ENCODE peak calls at places on chromosome 2, in nine cellular contexts. N, D, X, S, Y, W, E, R and A are unnamed samples.

GRCh38 chr2:18137096-18137495 is 258.6 kb downstream of the KCNS3 start:
- DNase-seq in D (no peak), X (no peak), N (no peak), S (no peak), R (no peak), W (no peak), E (no peak), Y (no peak), A (no peak)

GRCh38 chr2:98263362-98263761 is 82.9 kb upstream of the CNGA3 start:
- DNase-seq in R (no peak), N (no peak), S (no peak), W (no peak), D (no peak), Y (no peak), X (no peak), E (no peak), A (no peak)

GRCh38 chr2:61658841-61659780 is 121.0 kb upstream of the XPO1 start:
- DNase-seq in Y (peak; percentile 81), D (no peak), N (peak; percentile 47), S (peak; percentile 31), X (no peak), R (no peak), W (no peak), E (peak; percentile 58), A (no peak)

GRCh38 chr2:227661019-227661726 is 5.4 kb upstream of the SCYGR5 start:
- DNase-seq in W (no peak), N (no peak), X (no peak), E (no peak), S (no peak), D (no peak), Y (no peak), R (no peak), A (no peak)

GRCh38 chr2:240935101-240935876 is 29.2 kb downstream of the CROCC2 start:
- DNase-seq in E (no peak), R (peak; percentile 6), D (no peak), N (peak; percentile 32), Y (no peak), S (peak; percentile 19), W (peak; percentile 4), X (peak; percentile 45), A (no peak)

GRCh38 chr2:62196278-62196901 is 475 bp downstream of the B3GNT2 start:
- DNase-seq in Y (peak; percentile 65), N (peak; percentile 85), R (peak; percentile 24), W (peak; percentile 67), E (peak; percentile 71), S (peak; percentile 45), X (peak; percentile 76), D (peak; percentile 62), A (no peak)

GRCh38 chr2:113679457-113679856 is 52.4 kb downstream of the RABL2A start:
- DNase-seq in W (no peak), N (no peak), X (no peak), R (no peak), Y (no peak), S (no peak), E (peak; percentile 21), D (no peak), A (peak; percentile 78)

GRCh38 chr2:317501-318424 is 29.9 kb upstream of the ALKAL2 start:
- DNase-seq in W (no peak), Y (no peak), N (no peak), E (no peak), S (no peak), R (no peak), X (no peak), D (no peak), A (peak; percentile 88)

GRCh38 chr2:69589973-69590652 is 53.4 kb downstream of the AAK1 start:
- DNase-seq in W (no peak), N (no peak), D (no peak), X (no peak), E (peak; percentile 78), R (no peak), S (no peak), Y (no peak), A (no peak)

GRCh38 chr2:223855426-223855825 is 18.0 kb upstream of the AP1S3 start:
- DNase-seq in W (no peak), R (no peak), N (no peak), Y (peak; percentile 35), E (no peak), X (no peak), D (no peak), S (no peak), A (no peak)

GRCh38 chr2:40032650-40033319 is 253.7 kb upstream of the THUMPD2 start:
- DNase-seq in D (no peak), W (no peak), Y (no peak), S (no peak), N (no peak), E (no peak), X (no peak), R (no peak), A (no peak)

GRCh38 chr2:43539436-43539835 is 56.4 kb downstream of the THADA start:
- DNase-seq in N (no peak), W (no peak), X (no peak), D (no peak), S (no peak), Y (no peak), E (no peak), R (no peak), A (no peak)

GRCh38 chr2:43541165-43541564 is 54.7 kb downstream of the THADA start:
- DNase-seq in X (no peak), R (no peak), D (no peak), S (no peak), Y (no peak), N (no peak), E (no peak), W (no peak), A (no peak)

GRCh38 chr2:43538034-43538670 is 57.7 kb downstream of the THADA start:
- DNase-seq in E (no peak), Y (no peak), W (no peak), N (no peak), D (no peak), R (no peak), X (no peak), S (no peak), A (no peak)

GRCh38 chr2:43539991-43540860 is 55.6 kb downstream of the THADA start:
- DNase-seq in R (peak; percentile 72), N (no peak), S (peak; percentile 43), D (peak; percentile 58), Y (peak; percentile 66), X (peak; percentile 89), W (peak; percentile 51), E (no peak), A (peak; percentile 96)

GRCh38 chr2:43542285-43542933 is 53.4 kb downstream of the THADA start:
- DNase-seq in R (no peak), D (no peak), E (peak; percentile 29), S (no peak), X (no peak), Y (peak; percentile 55), W (no peak), N (peak; percentile 52), A (no peak)
- TF ChIP-seq CTCF in R (peak; percentile 77), D (peak; percentile 33), E (no peak), S (no peak), X (peak; percentile 47), Y (peak; percentile 81), W (peak; percentile 70), N (peak; percentile 78), A (peak; percentile 65)

DNA sequence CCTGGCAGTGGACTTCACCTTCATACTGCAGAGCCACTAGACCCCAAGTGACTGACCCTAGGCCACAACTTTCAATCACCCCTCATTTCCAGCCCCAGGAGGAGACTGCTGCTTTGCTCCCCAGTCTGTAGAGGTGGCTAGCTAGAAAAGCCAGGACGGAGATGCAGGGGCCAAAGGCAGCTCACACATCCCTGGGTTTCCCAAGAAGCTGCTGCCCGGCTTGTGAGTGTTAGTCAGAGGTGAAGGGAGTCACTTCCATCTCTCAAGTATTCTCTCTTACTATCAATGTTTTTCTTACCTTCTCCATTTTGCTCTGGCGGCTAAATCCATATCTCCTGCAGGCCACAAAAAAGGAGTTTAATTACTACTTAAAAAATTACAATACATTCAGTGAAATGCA is 36.2 kb downstream of the CCDC93 start:
- DNase-seq in R (no peak), Y (no peak), D (no peak), S (no peak), W (no peak), E (no peak), N (no peak), X (no peak), A (no peak)
- H3K4me1 ChIP-seq in R (peaks cover 10% of the 10 kb centered on the region), Y (peaks cover 31% of the 10 kb centered on the region), D (no peaks in the 10 kb centered on the region), S (no peaks in the 10 kb centered on the region), W (peaks cover 17% of the 10 kb centered on the region), E (no peaks in the 10 kb centered on the region), N (peaks cover 45% of the 10 kb centered on the region), X (peaks cover 18% of the 10 kb centered on the region), A (peaks cover 4% of the 10 kb centered on the region)

GRCh38 chr2:128313076-128313836 is 5.4 kb downstream of the HS6ST1 start:
- DNase-seq in D (no peak), R (no peak), Y (peak; percentile 44), X (peak; percentile 54), S (peak; percentile 24), E (no peak), N (peak; percentile 74), W (no peak), A (peak; percentile 90)

GRCh38 chr2:128314348-128315121 is 4.1 kb downstream of the HS6ST1 start:
- DNase-seq in X (peak; percentile 57), R (no peak), N (peak; percentile 10), Y (no peak), W (no peak), D (no peak), S (peak; percentile 25), E (no peak), A (peak; percentile 80)

GRCh38 chr2:128312411-128312810 is 6.3 kb downstream of the HS6ST1 start:
- DNase-seq in N (peak; percentile 4), Y (no peak), X (no peak), E (no peak), D (no peak), S (peak; percentile 16), R (no peak), W (no peak), A (peak; percentile 42)

GRCh38 chr2:128315122-128315828 is 3.4 kb downstream of the HS6ST1 start:
- DNase-seq in R (peak; percentile 11), D (no peak), X (peak; percentile 51), E (no peak), S (peak; percentile 23), W (no peak), Y (no peak), N (peak; percentile 16), A (peak; percentile 88)

DNA sequence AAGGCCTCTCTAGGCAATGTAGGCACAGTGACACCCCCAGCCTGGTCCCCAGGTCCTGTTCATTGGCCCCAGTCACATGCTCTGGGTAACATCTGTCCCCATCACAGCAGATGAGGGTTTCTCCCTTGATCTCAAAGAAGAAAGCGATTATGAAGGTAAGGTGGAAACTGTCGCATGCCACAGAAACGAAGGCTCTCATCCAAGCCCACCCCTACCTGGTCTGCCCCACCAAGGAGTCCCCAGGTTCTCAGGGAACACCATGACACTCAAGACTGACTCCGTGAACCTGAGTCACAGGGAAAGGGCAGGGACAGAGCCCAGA is 4.7 kb downstream of the HS6ST1 start:
- DNase-seq in S (no peak), R (no peak), D (no peak), E (no peak), Y (no peak), W (no peak), N (no peak), X (peak; percentile 28), A (peak; percentile 60)
- TF ChIP-seq EP300 in S (no peak), R (no peak), D (no peak), E (no peak), Y (no peak), W (no peak), N (no peak), X (no peak), A (no peak)

DNA sequence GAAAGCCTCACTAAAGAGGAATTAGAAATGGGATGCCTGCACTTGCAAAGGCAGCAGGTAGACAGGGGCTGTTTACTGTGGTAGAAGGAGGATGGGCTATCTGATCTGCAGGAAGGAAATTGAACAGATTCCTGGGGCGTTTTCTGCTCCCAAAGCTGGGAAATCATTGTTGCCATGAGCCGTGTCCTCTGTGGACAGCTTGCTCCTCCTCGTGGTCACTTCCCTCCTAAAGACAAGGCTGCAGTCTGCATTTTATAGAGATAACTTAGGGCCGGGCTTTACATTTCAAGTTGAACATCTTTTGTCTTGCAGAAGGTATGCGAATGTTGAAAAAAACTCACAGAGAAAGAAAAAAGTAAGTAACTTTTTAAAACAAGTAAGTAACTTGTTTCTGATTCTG is 50.9 kb downstream of the DCDC2C start:
- DNase-seq in E (no peak), W (no peak), S (no peak), X (no peak), N (no peak), R (no peak), D (no peak), Y (no peak), A (no peak)
- TF ChIP-seq CTCF in E (no peak), W (no peak), S (no peak), X (no peak), N (no peak), R (no peak), D (no peak), Y (no peak), A (no peak)